ENCODE peak calls at places on chromosome 6, in five cellular contexts. L is AG09319, U is kidney glomerular epithelial cell, I is GM12891, E is GM23248. Z is an unnamed sample.

GRCh38 chr6:90168693-90169131 is 127.9 kb downstream of the BACH2 start:
- DNase-seq in L (no peak), U (peak), I (no peak), E (peak), Z (no peak)

GRCh38 chr6:106117579-106117978 is 31.4 kb downstream of the PRDM1 start:
- DNase-seq in L (no peak), U (no peak), I (no peak), E (no peak), Z (no peak)

GRCh38 chr6:12342664-12343063 is 52.5 kb downstream of the EDN1 start:
- DNase-seq in L (no peak), U (no peak), I (no peak), E (no peak), Z (no peak)

GRCh38 chr6:90294989-90295853 is 1.4 kb downstream of the BACH2 start:
- DNase-seq in L (no peak), U (peak), I (peak), E (peak), Z (no peak)

GRCh38 chr6:44386929-44387345 is 569 bp upstream of the CDC5L start:
- DNase-seq in L (no peak), U (no peak), I (no peak), E (peak), Z (no peak)

GRCh38 chr6:13729891-13730290 is 18.3 kb upstream of the RANBP9 start:
- DNase-seq in L (no peak), U (peak), I (no peak), E (peak), Z (peak)

GRCh38 chr6:36209606-36210005 is 13.1 kb downstream of the BRPF3 start:
- DNase-seq in L (no peak), U (no peak), I (no peak), E (no peak), Z (no peak)

GRCh38 chr6:149907317-149907716 is 9.4 kb upstream of the RAET1E start:
- DNase-seq in L (no peak), U (no peak), I (no peak), E (no peak), Z (no peak)

GRCh38 chr6:38176797-38177751 is 357.5 kb downstream of the ZFAND3 start:
- DNase-seq in L (no peak), U (no peak), I (no peak), E (no peak), Z (no peak)

GRCh38 chr6:109296305-109296915 is 85.9 kb downstream of the CD164 start:
- DNase-seq in L (no peak), U (no peak), I (no peak), E (peak), Z (no peak)

GRCh38 chr6:44074383-44075136 is 52.7 kb downstream of the MRPL14 start:
- DNase-seq in L (peak), U (no peak), I (peak), E (peak), Z (no peak)

GRCh38 chr6:11772109-11772830 is 6.3 kb downstream of the ADTRP start:
- DNase-seq in L (peak), U (peak), I (no peak), E (peak), Z (peak)

GRCh38 chr6:138493413-138493812 is 5.9 kb downstream of the NHSL1 start:
- DNase-seq in L (peak), U (peak), I (no peak), E (peak), Z (peak)

GRCh38 chr6:133741375-133741861 is 147.5 kb upstream of the TCF21 start:
- DNase-seq in L (peak), U (no peak), I (no peak), E (peak), Z (no peak)

GRCh38 chr6:161214722-161215121 is 59.1 kb downstream of the AGPAT4 start:
- DNase-seq in L (no peak), U (no peak), I (no peak), E (no peak), Z (no peak)